ENCODE peak calls at places on chromosomes 3 and 15, in six cellular contexts. T, P, G, L, S and C are unnamed samples.

GRCh38 chr15:67067161-67067853 is 1.9 kb downstream of the SMAD3 start:
- DNase-seq in S (no peak), T (no peak), P (peak), G (no peak), L (no peak), C (no peak)

GRCh38 chr3:2390926-2391532 is 292.4 kb downstream of the CNTN4 start:
- DNase-seq in L (no peak), P (no peak), S (no peak), T (no peak), G (no peak), C (no peak)

GRCh38 chr3:159114582-159114981 is 312.7 kb downstream of the MFSD1 start:
- DNase-seq in L (no peak), G (no peak), T (no peak), S (no peak), P (no peak), C (no peak)

GRCh38 chr15:96088592-96088991 is 241.9 kb upstream of the NR2F2 start:
- DNase-seq in L (no peak), P (no peak), T (no peak), S (no peak), G (no peak), C (no peak)

GRCh38 chr3:122100591-122101491 is 45.7 kb downstream of the CD86 start:
- DNase-seq in S (no peak), P (no peak), L (no peak), G (no peak), T (no peak), C (no peak)

GRCh38 chr3:53941945-53942344 is 50.3 kb upstream of the SELENOK start:
- DNase-seq in P (no peak), G (no peak), L (no peak), S (no peak), T (no peak), C (no peak)

GRCh38 chr15:29018406-29018805 is 132.6 kb downstream of the APBA2 start:
- DNase-seq in S (peak), L (no peak), G (no peak), T (no peak), P (no peak), C (no peak)

GRCh38 chr15:34155859-34156258 is 54.0 kb downstream of the PGBD4 start:
- DNase-seq in L (no peak), T (no peak), G (no peak), S (no peak), P (no peak), C (no peak)

GRCh38 chr15:66765478-66766281 is 63.6 kb downstream of the SMAD6 start:
- DNase-seq in T (peak), L (no peak), P (peak), S (peak), G (peak), C (no peak)

GRCh38 chr3:168615489-168616020 is 519.8 kb upstream of the GOLIM4 start:
- DNase-seq in P (no peak), G (no peak), S (no peak), L (no peak), T (no peak), C (no peak)

GRCh38 chr3:179450321-179450720 is 949 bp downstream of the GNB4 start:
- DNase-seq in P (no peak), T (no peak), L (no peak), G (no peak), S (peak), C (no peak)

GRCh38 chr15:71128939-71129562 is 13.8 kb downstream of the THSD4 start:
- DNase-seq in S (no peak), L (no peak), P (no peak), T (no peak), G (no peak), C (no peak)

GRCh38 chr3:100005670-100006393 is 108.5 kb downstream of the FILIP1L start:
- DNase-seq in T (no peak), P (no peak), S (no peak), G (no peak), L (no peak), C (no peak)

GRCh38 chr3:14822875-14823807 is 4.4 kb downstream of the FGD5 start:
- DNase-seq in T (no peak), G (no peak), S (no peak), P (no peak), L (no peak), C (no peak)

GRCh38 chr3:97815149-97815917 is 6.5 kb upstream of the CRYBG3 start:
- DNase-seq in S (no peak), P (no peak), G (no peak), T (peak), L (no peak), C (no peak)

GRCh38 chr3:61830111-61830400 is 268.7 kb downstream of the PTPRG start:
- DNase-seq in G (no peak), T (no peak), S (no peak), L (no peak), P (no peak), C (no peak)

GRCh38 chr3:61829301-61830110 is 268.1 kb downstream of the PTPRG start:
- DNase-seq in T (no peak), G (no peak), P (no peak), S (no peak), L (no peak), C (no peak)

GRCh38 chr3:61828880-61829279 is 267.5 kb downstream of the PTPRG start:
- DNase-seq in G (no peak), L (no peak), S (no peak), P (no peak), T (no peak), C (no peak)

GRCh38 chr3:61828158-61828874 is 266.9 kb downstream of the PTPRG start:
- DNase-seq in L (no peak), G (no peak), S (no peak), P (no peak), T (no peak), C (no peak)

DNA sequence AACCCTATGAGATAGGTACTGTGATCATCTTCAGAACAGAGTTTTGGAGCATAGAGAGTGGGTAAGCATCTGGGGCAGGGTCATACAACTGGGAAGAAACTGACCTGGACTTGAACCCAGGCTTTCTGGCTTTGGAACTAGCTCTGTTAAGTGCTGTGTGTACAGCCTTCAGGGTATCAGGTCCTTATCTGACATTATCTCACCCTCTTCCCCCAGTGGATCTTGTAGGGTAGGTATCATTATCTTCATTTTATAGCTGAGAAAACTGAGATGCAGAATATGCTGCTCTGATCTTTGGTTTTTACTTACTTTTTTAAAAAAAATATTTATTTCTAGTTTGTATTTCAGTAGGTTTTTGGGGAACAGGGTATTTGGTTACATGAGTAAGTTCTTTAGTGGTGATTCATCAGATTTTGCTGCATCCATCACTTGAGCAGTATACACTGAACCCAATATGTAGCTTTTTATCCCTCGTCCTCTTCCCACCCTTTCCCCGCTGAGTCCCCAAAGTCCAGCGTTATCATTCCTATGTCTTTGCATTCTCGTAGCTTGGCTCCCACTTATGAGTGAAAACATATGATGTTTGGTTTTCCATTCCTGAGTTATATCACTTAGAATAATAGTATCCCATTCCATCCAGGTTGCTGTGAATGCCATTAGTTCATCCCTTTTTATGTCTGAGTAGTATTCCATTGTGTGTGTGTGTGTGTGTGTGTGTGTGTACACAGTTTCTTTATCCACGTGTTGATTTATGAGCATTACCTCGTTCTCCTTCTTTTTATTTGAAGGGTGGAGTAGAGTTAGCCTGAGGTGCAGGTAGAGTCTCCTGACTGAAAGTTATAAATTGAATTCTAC is 271.2 kb downstream of the PTPRG start:
- DNase-seq in P (no peak), S (no peak), L (no peak), G (no peak), T (no peak), C (no peak)
- H3K27ac ChIP-seq in P (no peak), S (no peak), L (no peak), G (no peak), T (no peak), C (no peak)

DNA sequence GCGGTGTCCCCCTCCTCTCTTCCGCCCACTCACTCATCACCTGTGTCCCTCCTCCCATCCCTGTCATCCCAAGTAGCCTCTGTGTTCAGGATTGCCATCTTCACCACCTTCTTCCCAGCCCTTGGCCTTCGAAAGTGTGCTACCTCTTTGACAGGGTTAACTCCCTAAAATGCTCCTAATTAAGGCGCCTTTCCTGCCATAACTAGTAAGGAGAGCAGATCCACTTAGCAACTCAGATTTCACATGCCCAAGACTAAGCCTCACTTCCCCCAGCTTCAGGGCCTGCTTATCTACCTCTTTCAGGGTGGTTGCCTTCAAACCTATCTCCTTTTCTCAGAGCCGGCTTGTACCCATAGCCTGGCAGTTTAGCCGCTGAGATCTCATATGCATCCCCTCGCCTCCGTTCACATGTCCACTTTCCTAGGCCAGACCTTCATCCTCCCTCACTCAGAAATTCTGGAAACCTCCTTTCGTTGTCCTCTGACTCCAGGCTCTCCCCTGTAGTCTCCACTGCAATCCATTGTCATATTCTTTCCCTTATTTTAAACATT is 953 bp upstream of the FSTL1 start:
- DNase-seq in S (no peak), T (no peak), G (no peak), L (no peak), P (no peak), C (no peak)
- H3K27ac ChIP-seq in S (no peak), T (no peak), G (peak), L (no peak), P (peak), C (no peak)

DNA sequence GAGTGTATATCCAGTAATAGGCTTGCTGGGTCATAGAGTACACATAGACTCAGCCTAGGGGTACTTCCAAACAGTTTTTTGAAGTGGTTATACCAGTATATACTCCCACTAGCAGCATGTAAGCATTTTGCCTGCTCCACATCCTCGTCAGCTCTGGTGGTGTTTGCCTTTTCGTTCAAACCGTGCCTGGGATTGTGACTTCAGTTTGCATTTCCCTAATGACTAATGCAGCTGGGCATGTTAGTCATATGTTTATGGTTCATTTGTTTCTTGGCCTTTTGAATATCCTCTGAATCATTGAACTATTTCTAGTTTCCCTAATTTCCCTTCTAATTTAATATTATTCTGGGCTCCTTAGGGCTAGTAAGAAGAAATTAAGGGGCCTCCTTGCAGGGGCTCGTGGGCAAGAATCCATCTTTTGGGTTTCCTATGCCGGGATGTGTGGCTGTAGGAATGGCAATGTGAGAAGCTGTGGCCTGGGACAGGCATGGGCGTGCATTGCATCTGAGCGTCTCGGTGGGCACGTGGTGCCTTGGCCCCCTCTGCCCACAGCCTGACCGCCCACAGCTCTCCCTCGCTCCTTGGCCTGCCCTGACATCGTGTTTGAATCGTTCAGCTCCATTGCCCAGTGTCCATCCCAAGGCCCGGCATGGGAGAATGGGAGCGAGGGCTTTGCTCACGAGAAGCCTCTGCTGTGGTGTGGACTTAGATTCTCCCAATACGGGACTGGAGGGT is 26.4 kb downstream of the FAH start:
- DNase-seq in P (no peak), G (no peak), L (no peak), S (peak), T (peak), C (no peak)
- H3K27ac ChIP-seq in P (no peak), G (no peak), L (no peak), S (peak), T (peak), C (no peak)

DNA sequence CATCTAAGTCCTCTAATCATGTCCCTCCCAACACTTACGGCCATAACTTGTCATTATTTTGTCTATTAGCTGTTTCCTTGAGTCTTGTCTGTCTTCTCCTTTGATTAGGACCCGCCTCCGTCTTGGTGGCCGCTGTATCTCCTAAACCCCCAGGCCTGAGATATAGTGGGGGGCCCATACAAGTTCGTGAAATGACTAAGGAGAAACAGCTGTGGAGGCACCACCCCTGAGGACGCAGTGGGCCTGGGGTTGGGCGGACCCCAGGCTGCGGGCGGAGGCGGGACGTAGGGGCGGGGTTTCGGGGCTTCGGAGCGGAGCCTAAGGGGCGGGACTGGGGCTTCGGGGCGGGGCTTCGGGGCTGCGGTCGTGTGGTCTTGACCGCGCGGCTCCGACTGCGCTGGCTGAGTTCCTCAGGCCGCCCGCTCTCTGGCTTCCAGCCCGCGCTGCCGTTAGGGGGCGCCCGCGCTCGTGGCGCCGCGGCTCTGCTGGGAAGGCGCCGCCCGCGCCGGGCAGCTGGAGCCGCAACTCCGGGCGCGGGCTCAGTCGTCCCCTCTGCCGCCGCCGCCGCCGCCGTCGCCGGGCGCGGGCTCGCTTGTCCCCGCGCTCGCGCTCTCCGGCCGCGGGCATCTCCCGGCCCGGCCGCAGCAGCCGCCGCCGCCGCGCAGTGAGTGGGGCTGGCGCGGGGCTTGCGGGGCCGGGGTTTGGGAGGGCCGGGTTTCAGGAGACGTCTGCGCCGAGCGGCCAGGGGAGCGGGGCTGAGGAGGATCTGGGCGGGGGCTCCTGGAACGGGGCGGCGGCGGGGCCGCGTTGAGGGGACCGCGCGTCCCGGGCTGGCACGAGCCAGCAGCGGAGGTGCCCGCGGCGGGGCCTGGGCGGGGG is at the start of gene KCTD6:
- DNase-seq in L (peak), P (peak), S (peak), G (peak), T (peak), C (peak)
- H3K27ac ChIP-seq in L (peak), P (peak), S (peak), G (peak), T (peak), C (peak)

DNA sequence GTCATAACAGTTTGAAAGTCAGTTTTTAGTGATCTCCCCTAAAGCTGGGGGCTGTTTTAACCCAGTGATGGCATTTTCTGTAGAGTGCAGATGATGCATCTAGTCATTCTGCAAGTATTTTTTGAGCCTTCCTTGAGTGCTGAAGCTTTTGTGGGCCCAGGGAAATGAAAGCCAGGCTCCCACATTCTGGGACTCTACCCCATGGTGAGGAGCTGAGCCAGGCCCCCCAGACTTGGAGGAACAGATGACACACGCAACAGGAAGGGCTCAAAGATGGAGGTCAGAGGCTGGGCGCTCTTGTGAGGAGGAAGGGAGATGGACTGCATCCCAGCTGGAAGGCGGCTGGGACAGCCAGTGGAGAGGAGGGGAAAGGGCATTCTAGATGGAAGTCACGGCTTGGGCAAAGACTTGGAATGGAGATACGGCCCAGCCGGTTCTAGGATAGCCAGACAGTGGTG is 40.8 kb downstream of the MRAS start:
- DNase-seq in T (no peak), L (no peak), S (no peak), G (no peak), P (peak), C (no peak)
- H3K27ac ChIP-seq in T (no peak), L (no peak), S (no peak), G (peak), P (peak), C (peak)

DNA sequence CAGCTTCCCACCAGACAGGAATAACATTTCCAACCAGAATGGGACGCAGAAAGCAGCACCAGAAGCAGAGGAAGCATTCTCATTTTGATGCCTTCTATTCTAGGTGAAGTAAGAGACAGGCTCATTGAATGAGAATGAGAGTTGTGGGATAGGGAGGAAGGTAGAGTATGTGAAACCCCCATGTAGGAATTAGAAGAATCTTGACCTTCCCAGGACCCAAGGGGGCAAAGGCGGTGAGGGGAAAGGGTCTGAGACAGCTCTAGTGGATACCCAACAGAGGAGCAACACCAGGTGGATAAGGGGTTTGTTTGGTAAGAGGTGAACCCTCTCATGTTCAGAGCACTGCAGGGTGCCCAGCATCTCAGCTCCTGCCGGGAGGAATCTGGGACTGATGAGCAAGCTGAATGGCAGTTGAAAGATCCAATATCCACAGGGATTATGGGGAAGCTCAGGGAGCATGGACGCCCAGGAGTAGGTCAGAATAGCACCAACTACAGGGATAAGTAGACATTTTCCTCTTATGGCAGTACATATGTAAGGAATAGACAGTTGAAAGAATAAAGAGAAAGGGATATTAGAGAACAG is 77.0 kb downstream of the PLCL2 start:
- DNase-seq in G (no peak), P (no peak), S (no peak), T (no peak), L (no peak), C (no peak)
- H3K27ac ChIP-seq in G (no peak), P (no peak), S (no peak), T (no peak), L (no peak), C (no peak)

GRCh38 chr3:106004137-106004600 is 135.4 kb upstream of the CBLB start:
- DNase-seq in L (no peak), G (no peak), S (no peak), T (no peak), P (no peak), C (no peak)
- H3K27ac ChIP-seq in L (no peak), G (peak), S (no peak), T (no peak), P (no peak), C (no peak)

DNA sequence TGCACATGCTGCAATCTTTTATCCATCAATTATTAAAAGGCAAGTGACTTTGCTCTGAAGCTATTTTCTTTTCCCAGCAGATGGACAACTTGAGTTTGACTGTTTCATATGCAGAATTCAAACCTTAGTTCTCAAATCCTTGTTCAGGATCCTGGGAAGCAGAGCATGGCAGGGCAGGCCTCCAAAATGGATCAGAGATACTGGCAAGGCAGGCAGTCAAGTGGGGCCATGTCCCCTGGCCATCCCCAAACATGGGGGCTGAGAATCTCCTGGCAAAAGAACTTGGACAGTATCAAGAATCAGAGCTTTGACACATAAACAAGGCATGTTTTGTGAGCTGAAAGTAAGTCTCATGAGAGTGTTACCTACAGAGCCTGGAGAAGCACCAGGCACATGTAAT is 122.9 kb upstream of the CTNNB1 start:
- DNase-seq in S (no peak), P (peak), T (no peak), G (no peak), L (no peak), C (no peak)
- H3K27ac ChIP-seq in S (no peak), P (no peak), T (no peak), G (no peak), L (no peak), C (no peak)

DNA sequence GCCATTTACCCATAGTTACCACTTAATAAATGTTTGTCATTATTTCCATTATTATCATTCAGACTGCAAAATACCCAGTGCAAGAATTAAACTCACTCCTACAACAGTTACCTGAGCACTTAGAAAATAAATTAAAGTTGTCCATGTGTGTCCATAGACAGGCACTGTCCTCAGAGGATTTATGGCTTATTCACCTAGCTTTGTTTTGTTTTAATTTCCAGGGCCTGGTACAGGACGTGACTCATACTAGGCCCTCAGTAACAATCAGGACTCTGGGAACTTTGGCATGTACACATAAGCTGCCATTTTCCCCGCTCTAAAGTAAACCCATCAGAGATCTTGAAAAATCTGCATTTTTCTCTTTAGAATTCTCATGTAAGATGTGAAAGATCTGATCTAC is 458.5 kb upstream of the ARRDC4 start:
- DNase-seq in L (no peak), T (no peak), G (no peak), P (no peak), S (peak), C (no peak)
- H3K27ac ChIP-seq in L (no peak), T (no peak), G (no peak), P (no peak), S (no peak), C (no peak)